ENCODE peak calls at places on chromosomes 11 and 22, in eight cellular contexts. H, I, V, S, B, D, F and O are unnamed samples.

GRCh38 chr22:25090225-25090651 is 109.4 kb upstream of the CRYBB3 start:
- DNase-seq in H (no peak), I (no peak), V (no peak), S (no peak), B (no peak), D (no peak), F (no peak), O (no peak)

GRCh38 chr11:88626216-88626615 is 288.7 kb upstream of the CTSC start:
- DNase-seq in H (no peak), I (no peak), V (no peak), S (no peak), B (peak; percentile 18), D (no peak), F (no peak), O (no peak)

GRCh38 chr22:20948989-20949388 is 18.1 kb upstream of the AIFM3 start:
- DNase-seq in H (no peak), I (no peak), V (no peak), S (no peak), B (no peak), D (no peak), F (no peak), O (no peak)

GRCh38 chr11:85965202-85965601 is 103.7 kb downstream of the PICALM start:
- DNase-seq in H (no peak), I (no peak), V (no peak), S (no peak), B (peak; percentile 50), D (no peak), F (no peak), O (no peak)

GRCh38 chr11:34651551-34651950 is 30.7 kb downstream of the EHF start:
- DNase-seq in H (peak; percentile 40), I (no peak), V (peak; percentile 50), S (no peak), B (peak; percentile 37), D (no peak), F (no peak), O (no peak)

GRCh38 chr22:35821654-35822053 is 104.0 kb downstream of the APOL5 start:
- DNase-seq in H (peak; percentile 26), I (no peak), V (no peak), S (no peak), B (no peak), D (peak; percentile 55), F (no peak), O (no peak)

GRCh38 chr22:42347281-42347824 is 76.9 kb upstream of the TCF20 start:
- DNase-seq in H (no peak), I (no peak), V (no peak), S (no peak), B (no peak), D (no peak), F (no peak), O (no peak)

GRCh38 chr11:25613899-25614298 is 718.0 kb upstream of the ANO3 start:
- DNase-seq in H (no peak), I (no peak), V (no peak), S (no peak), B (no peak), D (no peak), F (no peak), O (no peak)

GRCh38 chr22:19843857-19844422 is 10.7 kb downstream of the GNB1L start:
- DNase-seq in H (no peak), I (no peak), V (no peak), S (no peak), B (no peak), D (no peak), F (no peak), O (no peak)

GRCh38 chr22:33076368-33076767 is 18.2 kb upstream of the SYN3 start:
- DNase-seq in H (no peak), I (no peak), V (peak; percentile 14), S (no peak), B (peak; percentile 8), D (no peak), F (no peak), O (no peak)

GRCh38 chr22:41732096-41732772 is 32.9 kb downstream of the MEI1 start:
- DNase-seq in H (no peak), I (no peak), V (no peak), S (no peak), B (no peak), D (no peak), F (no peak), O (no peak)

GRCh38 chr22:38882480-38882879 is 10.5 kb upstream of the CBX6 start:
- DNase-seq in H (no peak), I (no peak), V (peak; percentile 64), S (no peak), B (no peak), D (no peak), F (no peak), O (no peak)

GRCh38 chr22:19710769-19711106 is 3.6 kb upstream of the SEPTIN5 start:
- DNase-seq in H (no peak), I (no peak), V (no peak), S (no peak), B (no peak), D (no peak), F (no peak), O (no peak)

GRCh38 chr22:30580896-30581295 is 6.4 kb upstream of the GAL3ST1 start:
- DNase-seq in H (no peak), I (no peak), V (no peak), S (no peak), B (no peak), D (no peak), F (no peak), O (no peak)

GRCh38 chr11:57377098-57377497 is 3.9 kb downstream of the PRG3 start:
- DNase-seq in H (no peak), I (no peak), V (no peak), S (no peak), B (no peak), D (no peak), F (no peak), O (no peak)

GRCh38 chr11:35077709-35078695 is 61.0 kb upstream of the CD44 start:
- DNase-seq in H (no peak), I (peak; percentile 85), V (no peak), S (no peak), B (peak; percentile 82), D (no peak), F (no peak), O (no peak)

GRCh38 chr11:10298342-10298741 is 4.3 kb upstream of the SBF2 start:
- DNase-seq in H (peak; percentile 42), I (peak; percentile 73), V (peak; percentile 80), S (no peak), B (peak; percentile 97), D (no peak), F (no peak), O (no peak)

DNA sequence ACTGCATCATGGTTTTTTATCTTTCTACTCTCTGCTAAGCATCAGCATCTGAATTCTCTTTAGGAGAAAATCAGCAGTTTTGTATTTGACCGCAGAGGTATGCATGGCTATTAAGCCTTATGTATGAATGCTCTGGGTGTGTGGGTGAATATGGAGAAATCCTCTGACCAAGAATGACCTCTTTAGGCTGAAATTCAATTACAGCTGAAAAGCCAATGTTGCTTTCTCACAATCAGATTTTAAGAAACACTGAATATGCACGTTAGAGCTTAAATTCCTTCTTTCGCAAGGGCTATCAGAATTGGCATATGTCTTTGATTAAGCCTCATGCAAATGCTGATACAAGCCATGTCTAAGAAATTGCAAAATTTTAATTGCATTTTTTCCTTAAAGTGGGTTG is 43.2 kb downstream of the ARHGAP42 start:
- DNase-seq in H (no peak), I (no peak), V (peak; percentile 66), S (no peak), B (peak; percentile 39), D (no peak), F (no peak), O (no peak)
- H3K4me1 ChIP-seq in H (no peaks in the 10 kb centered on the region), I (no peaks in the 10 kb centered on the region), V (peaks cover 81% of the 10 kb centered on the region), S (peaks cover 61% of the 10 kb centered on the region), B (peaks cover 2% of the 10 kb centered on the region), D (peaks cover 30% of the 10 kb centered on the region), F (peaks cover 14% of the 10 kb centered on the region), O (peaks cover 5% of the 10 kb centered on the region)

DNA sequence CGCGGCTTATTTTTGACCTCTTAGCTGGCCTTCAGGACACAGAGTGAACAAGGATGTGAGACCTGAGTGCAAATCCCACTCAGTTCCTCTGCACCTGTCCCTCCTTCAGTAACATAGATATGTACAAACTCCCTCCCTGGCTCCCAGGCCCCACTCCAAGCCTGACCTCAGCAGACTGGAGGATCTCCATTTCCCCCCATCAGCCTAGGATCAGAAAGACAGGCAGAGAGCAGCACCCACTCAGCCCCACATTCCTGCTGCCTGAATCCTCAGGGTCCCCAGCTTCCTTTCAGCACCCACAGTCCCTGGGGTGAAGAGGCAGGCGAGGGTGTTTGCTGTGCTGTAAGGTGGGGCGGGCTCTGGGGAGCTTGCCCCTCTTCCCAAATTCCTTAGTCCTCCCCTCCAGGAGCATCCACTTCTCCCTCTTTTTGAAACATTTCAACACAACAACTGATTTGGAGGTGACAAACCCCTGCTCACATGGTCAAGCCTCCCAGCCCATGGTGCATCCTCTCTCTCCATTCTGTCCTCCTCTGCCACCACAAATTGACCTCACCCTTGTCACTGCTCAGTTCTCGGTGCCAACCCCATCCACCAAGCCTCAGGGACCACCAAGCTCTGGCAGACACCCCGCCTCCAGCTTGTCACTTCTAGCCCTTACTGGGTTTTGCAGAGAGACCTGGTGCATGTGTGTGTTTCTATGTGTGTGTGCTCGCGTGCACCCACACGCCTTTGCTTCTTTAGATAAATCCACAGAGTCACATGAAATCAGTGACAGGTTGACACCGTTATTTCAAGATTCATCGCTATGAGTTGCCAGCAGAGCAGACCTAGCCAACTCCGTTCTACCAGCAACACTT is 151.0 kb downstream of the FEZ1 start:
- DNase-seq in H (no peak), I (no peak), V (no peak), S (no peak), B (no peak), D (no peak), F (no peak), O (no peak)
- H3K4me1 ChIP-seq in H (no peaks in the 10 kb centered on the region), I (peaks cover 4% of the 10 kb centered on the region), V (peaks cover 11% of the 10 kb centered on the region), S (peaks cover 39% of the 10 kb centered on the region), B (peaks cover 2% of the 10 kb centered on the region), D (peaks cover 3% of the 10 kb centered on the region), F (peaks cover 29% of the 10 kb centered on the region), O (peaks cover 6% of the 10 kb centered on the region)

GRCh38 chr11:66612458-66612857 is 4.0 kb upstream of the RBM14 start:
- DNase-seq in H (no peak), I (no peak), V (no peak), S (no peak), B (no peak), D (no peak), F (no peak), O (no peak)

GRCh38 chr11:66619080-66619554 is 2.7 kb downstream of the RBM14 start:
- DNase-seq in H (no peak), I (peak; percentile 75), V (peak; percentile 87), S (no peak), B (peak; percentile 75), D (no peak), F (no peak), O (no peak)

GRCh38 chr11:66614073-66614472 is 2.4 kb upstream of the RBM14 start:
- DNase-seq in H (no peak), I (no peak), V (peak; percentile 58), S (no peak), B (no peak), D (no peak), F (no peak), O (no peak)

GRCh38 chr11:66617148-66617814 is 851 bp downstream of the RBM14 start:
- DNase-seq in H (no peak), I (no peak), V (peak; percentile 68), S (peak; percentile 80), B (peak; percentile 62), D (no peak), F (peak; percentile 48), O (no peak)

GRCh38 chr11:66616379-66617147 is at the start of gene RBM14:
- DNase-seq in H (peak; percentile 99), I (peak; percentile 99), V (peak; percentile 99), S (peak; percentile 98), B (peak; percentile 99), D (peak; percentile 100), F (peak; percentile 100), O (peak; percentile 97)
- H3K4me1 ChIP-seq in H (peaks cover 44% of the 10 kb centered on the region), I (peaks cover 45% of the 10 kb centered on the region), V (peaks cover 28% of the 10 kb centered on the region), S (peaks cover 64% of the 10 kb centered on the region), B (no peaks in the 10 kb centered on the region), D (no peaks in the 10 kb centered on the region), F (peaks cover 43% of the 10 kb centered on the region), O (no peaks in the 10 kb centered on the region)

GRCh38 chr22:46025973-46026906 is 49.3 kb upstream of the WNT7B start:
- DNase-seq in H (no peak), I (no peak), V (no peak), S (peak; percentile 11), B (no peak), D (peak; percentile 41), F (no peak), O (no peak)
- H3K4me1 ChIP-seq in H (peaks cover 40% of the 10 kb centered on the region), I (peaks cover 4% of the 10 kb centered on the region), V (no peaks in the 10 kb centered on the region), S (peaks cover 49% of the 10 kb centered on the region), B (peaks cover 2% of the 10 kb centered on the region), D (no peaks in the 10 kb centered on the region), F (peaks cover 5% of the 10 kb centered on the region), O (no peaks in the 10 kb centered on the region)